ENCODE peak calls at places on chromosomes 12 and 14, in four cellular contexts. One of them, this sample, is unnamed.

GRCh38 chr14:34425095-34425851 is 36.8 kb downstream of the SPTSSA start:
- DNase-seq in nephron progenitor cell: no peak
- DNase-seq in fibroblast of lung: no peak
- DNase-seq in kidney epithelial cell: no peak
- DNase-seq in this sample: no peak

GRCh38 chr14:23056257-23056955 is 914 bp downstream of the CDH24 start:
- DNase-seq in nephron progenitor cell: peak; percentile 81
- DNase-seq in fibroblast of lung: peak; percentile 53
- DNase-seq in kidney epithelial cell: no peak
- DNase-seq in this sample: peak; percentile 53

GRCh38 chr12:132597333-132598283 is 12.8 kb downstream of the LRCOL1 start:
- DNase-seq in nephron progenitor cell: peak; percentile 72
- DNase-seq in fibroblast of lung: peak; percentile 62
- DNase-seq in kidney epithelial cell: no peak
- DNase-seq in this sample: peak; percentile 24

GRCh38 chr12:49923035-49923644 is 19.4 kb upstream of the FAIM2 start:
- DNase-seq in nephron progenitor cell: no peak
- DNase-seq in fibroblast of lung: no peak
- DNase-seq in kidney epithelial cell: no peak
- DNase-seq in this sample: no peak

GRCh38 chr14:100546051-100546443 is 41.2 kb downstream of the BEGAIN start:
- DNase-seq in nephron progenitor cell: no peak
- DNase-seq in fibroblast of lung: no peak
- DNase-seq in kidney epithelial cell: no peak
- DNase-seq in this sample: no peak

GRCh38 chr12:46461907-46462605 is 89.5 kb upstream of the SLC38A2 start:
- DNase-seq in nephron progenitor cell: no peak
- DNase-seq in fibroblast of lung: no peak
- DNase-seq in kidney epithelial cell: no peak
- DNase-seq in this sample: peak; percentile 20

GRCh38 chr14:68239988-68240387 is 420.4 kb downstream of the RAD51B start:
- DNase-seq in nephron progenitor cell: no peak
- DNase-seq in fibroblast of lung: no peak
- DNase-seq in kidney epithelial cell: no peak
- DNase-seq in this sample: no peak

GRCh38 chr12:52351196-52352059 is 15.9 kb downstream of the KRT85 start:
- DNase-seq in nephron progenitor cell: no peak
- DNase-seq in fibroblast of lung: no peak
- DNase-seq in kidney epithelial cell: no peak
- DNase-seq in this sample: no peak

GRCh38 chr12:52015393-52016081 is 8.8 kb downstream of the TAMALIN start:
- DNase-seq in nephron progenitor cell: no peak
- DNase-seq in fibroblast of lung: no peak
- DNase-seq in kidney epithelial cell: no peak
- DNase-seq in this sample: no peak

GRCh38 chr12:52454411-52455201 is 2.7 kb upstream of the KRT6B start:
- DNase-seq in nephron progenitor cell: no peak
- DNase-seq in fibroblast of lung: no peak
- DNase-seq in kidney epithelial cell: no peak
- DNase-seq in this sample: no peak

GRCh38 chr12:96201272-96202227 is 7.4 kb downstream of the ELK3 start:
- DNase-seq in nephron progenitor cell: no peak
- DNase-seq in fibroblast of lung: no peak
- DNase-seq in kidney epithelial cell: no peak
- DNase-seq in this sample: no peak

GRCh38 chr12:47549258-47549657 is 156.6 kb downstream of the RPAP3 start:
- DNase-seq in nephron progenitor cell: no peak
- DNase-seq in fibroblast of lung: no peak
- DNase-seq in kidney epithelial cell: no peak
- DNase-seq in this sample: no peak

GRCh38 chr14:101506921-101507300 is 54.4 kb upstream of the DIO3 start:
- DNase-seq in nephron progenitor cell: no peak
- DNase-seq in fibroblast of lung: no peak
- DNase-seq in kidney epithelial cell: no peak
- DNase-seq in this sample: no peak

GRCh38 chr12:132593938-132594358 is 16.4 kb downstream of the LRCOL1 start:
- DNase-seq in nephron progenitor cell: peak; percentile 92
- DNase-seq in fibroblast of lung: peak; percentile 93
- DNase-seq in kidney epithelial cell: peak; percentile 86
- DNase-seq in this sample: peak; percentile 81

GRCh38 chr12:91567100-91567485 is 384.5 kb upstream of the DCN start:
- DNase-seq in nephron progenitor cell: no peak
- DNase-seq in fibroblast of lung: no peak
- DNase-seq in kidney epithelial cell: no peak
- DNase-seq in this sample: no peak

GRCh38 chr12:75690556-75690955 is 179.1 kb upstream of the KRR1 start:
- DNase-seq in nephron progenitor cell: no peak
- DNase-seq in fibroblast of lung: peak; percentile 100
- DNase-seq in kidney epithelial cell: no peak
- DNase-seq in this sample: peak; percentile 92

GRCh38 chr14:73368621-73369020 is 89.7 kb downstream of the NUMB start:
- DNase-seq in nephron progenitor cell: no peak
- DNase-seq in fibroblast of lung: peak; percentile 18
- DNase-seq in kidney epithelial cell: no peak
- DNase-seq in this sample: no peak

GRCh38 chr14:56417173-56417572 is 162.4 kb upstream of the TMEM260 start:
- DNase-seq in nephron progenitor cell: no peak
- DNase-seq in fibroblast of lung: no peak
- DNase-seq in kidney epithelial cell: no peak
- DNase-seq in this sample: no peak

GRCh38 chr12:131711551-131712205 is 788 bp downstream of the SFSWAP start:
- DNase-seq in nephron progenitor cell: peak; percentile 26
- DNase-seq in fibroblast of lung: no peak
- DNase-seq in kidney epithelial cell: no peak
- DNase-seq in this sample: no peak

GRCh38 chr12:116495260-116495659 is 63.9 kb upstream of the MAP1LC3B2 start:
- DNase-seq in nephron progenitor cell: no peak
- DNase-seq in fibroblast of lung: no peak
- DNase-seq in kidney epithelial cell: peak; percentile 26
- DNase-seq in this sample: peak; percentile 80

GRCh38 chr14:61911534-61911933 is 149.3 kb downstream of the SNAPC1 start:
- DNase-seq in nephron progenitor cell: no peak
- DNase-seq in fibroblast of lung: no peak
- DNase-seq in kidney epithelial cell: no peak
- DNase-seq in this sample: no peak

GRCh38 chr12:104557488-104558195 is 100.9 kb downstream of the CHST11 start:
- DNase-seq in nephron progenitor cell: no peak
- DNase-seq in fibroblast of lung: no peak
- DNase-seq in kidney epithelial cell: no peak
- DNase-seq in this sample: no peak

GRCh38 chr12:4996714-4997113 is 47.0 kb upstream of the KCNA5 start:
- DNase-seq in nephron progenitor cell: no peak
- DNase-seq in fibroblast of lung: no peak
- DNase-seq in kidney epithelial cell: no peak
- DNase-seq in this sample: no peak

GRCh38 chr14:52124791-52125661 is 56.2 kb upstream of the NID2 start:
- DNase-seq in nephron progenitor cell: no peak
- DNase-seq in fibroblast of lung: peak; percentile 92
- DNase-seq in kidney epithelial cell: no peak
- DNase-seq in this sample: peak; percentile 84

GRCh38 chr14:21866479-21866878 is 192.9 kb upstream of the OR4E1 start:
- DNase-seq in nephron progenitor cell: no peak
- DNase-seq in fibroblast of lung: no peak
- DNase-seq in kidney epithelial cell: no peak
- DNase-seq in this sample: no peak

GRCh38 chr12:1993341-1993740 is 10.9 kb downstream of the DCP1B start:
- DNase-seq in nephron progenitor cell: no peak
- DNase-seq in fibroblast of lung: peak; percentile 97
- DNase-seq in kidney epithelial cell: peak; percentile 50
- DNase-seq in this sample: peak; percentile 99

GRCh38 chr12:51663390-51663789 is 72.4 kb downstream of the SCN8A start:
- DNase-seq in nephron progenitor cell: no peak
- DNase-seq in fibroblast of lung: no peak
- DNase-seq in kidney epithelial cell: no peak
- DNase-seq in this sample: no peak

GRCh38 chr12:104620761-104621531 is 164.2 kb downstream of the CHST11 start:
- DNase-seq in nephron progenitor cell: no peak
- DNase-seq in fibroblast of lung: no peak
- DNase-seq in kidney epithelial cell: no peak
- DNase-seq in this sample: no peak

GRCh38 chr14:42224053-42224888 is 617.6 kb downstream of the LRFN5 start:
- DNase-seq in nephron progenitor cell: peak; percentile 86
- DNase-seq in fibroblast of lung: peak; percentile 86
- DNase-seq in kidney epithelial cell: peak; percentile 19
- DNase-seq in this sample: peak; percentile 18

GRCh38 chr14:100740196-100740825 is 13.6 kb downstream of the DLK1 start:
- DNase-seq in nephron progenitor cell: no peak
- DNase-seq in fibroblast of lung: no peak
- DNase-seq in kidney epithelial cell: no peak
- DNase-seq in this sample: no peak

GRCh38 chr12:103779410-103780092 is 61.5 kb downstream of the NT5DC3 start:
- DNase-seq in nephron progenitor cell: no peak
- DNase-seq in fibroblast of lung: no peak
- DNase-seq in kidney epithelial cell: no peak
- DNase-seq in this sample: peak; percentile 18

GRCh38 chr14:63647696-63648410 is 6.2 kb upstream of the WDR89 start:
- DNase-seq in nephron progenitor cell: no peak
- DNase-seq in fibroblast of lung: no peak
- DNase-seq in kidney epithelial cell: no peak
- DNase-seq in this sample: no peak

GRCh38 chr12:54360717-54361456 is 3.4 kb downstream of the GPR84 start:
- DNase-seq in nephron progenitor cell: peak; percentile 86
- DNase-seq in fibroblast of lung: peak; percentile 82
- DNase-seq in kidney epithelial cell: peak; percentile 48
- DNase-seq in this sample: peak; percentile 56

GRCh38 chr12:130162267-130162666 is at the start of gene FZD10:
- DNase-seq in nephron progenitor cell: peak; percentile 94
- DNase-seq in fibroblast of lung: no peak
- DNase-seq in kidney epithelial cell: no peak
- DNase-seq in this sample: no peak

GRCh38 chr12:57845478-57846284 is 848 bp downstream of the CTDSP2 start:
- DNase-seq in nephron progenitor cell: peak; percentile 79
- DNase-seq in fibroblast of lung: no peak
- DNase-seq in kidney epithelial cell: no peak
- DNase-seq in this sample: peak; percentile 55

GRCh38 chr14:88706425-88706824 is 86.3 kb downstream of the EML5 start:
- DNase-seq in nephron progenitor cell: no peak
- DNase-seq in fibroblast of lung: no peak
- DNase-seq in kidney epithelial cell: no peak
- DNase-seq in this sample: peak; percentile 57

GRCh38 chr12:18387706-18388105 is 126.4 kb downstream of the PIK3C2G start:
- DNase-seq in nephron progenitor cell: no peak
- DNase-seq in fibroblast of lung: no peak
- DNase-seq in kidney epithelial cell: no peak
- DNase-seq in this sample: no peak

GRCh38 chr12:101759396-101760047 is 20.3 kb upstream of the SYCP3 start:
- DNase-seq in nephron progenitor cell: no peak
- DNase-seq in fibroblast of lung: peak; percentile 58
- DNase-seq in kidney epithelial cell: no peak
- DNase-seq in this sample: peak; percentile 21

GRCh38 chr14:77459072-77459723 is 1.3 kb downstream of the AHSA1 start:
- DNase-seq in nephron progenitor cell: peak; percentile 72
- DNase-seq in fibroblast of lung: peak; percentile 81
- DNase-seq in kidney epithelial cell: peak; percentile 25
- DNase-seq in this sample: peak; percentile 68

GRCh38 chr14:77458249-77458950 is 507 bp downstream of the AHSA1 start:
- DNase-seq in nephron progenitor cell: peak; percentile 32
- DNase-seq in fibroblast of lung: peak; percentile 16
- DNase-seq in kidney epithelial cell: no peak
- DNase-seq in this sample: peak; percentile 25

GRCh38 chr14:77457115-77457521 is 283 bp downstream of the VIPAS39 start:
- DNase-seq in nephron progenitor cell: no peak
- DNase-seq in fibroblast of lung: no peak
- DNase-seq in kidney epithelial cell: no peak
- DNase-seq in this sample: no peak

GRCh38 chr14:77455966-77456640 is 1.3 kb downstream of the VIPAS39 start:
- DNase-seq in nephron progenitor cell: no peak
- DNase-seq in fibroblast of lung: no peak
- DNase-seq in kidney epithelial cell: no peak
- DNase-seq in this sample: no peak

GRCh38 chr14:77457522-77458248 is at the start of the genes AHSA1 and VIPAS39:
- DNase-seq in nephron progenitor cell: peak; percentile 89
- DNase-seq in fibroblast of lung: peak; percentile 99
- DNase-seq in kidney epithelial cell: peak; percentile 99
- DNase-seq in this sample: peak; percentile 99
- TF ChIP-seq CTCF in nephron progenitor cell: no peak
- TF ChIP-seq CTCF in fibroblast of lung: no peak
- TF ChIP-seq CTCF in kidney epithelial cell: no peak
- TF ChIP-seq CTCF in this sample: no peak

DNA sequence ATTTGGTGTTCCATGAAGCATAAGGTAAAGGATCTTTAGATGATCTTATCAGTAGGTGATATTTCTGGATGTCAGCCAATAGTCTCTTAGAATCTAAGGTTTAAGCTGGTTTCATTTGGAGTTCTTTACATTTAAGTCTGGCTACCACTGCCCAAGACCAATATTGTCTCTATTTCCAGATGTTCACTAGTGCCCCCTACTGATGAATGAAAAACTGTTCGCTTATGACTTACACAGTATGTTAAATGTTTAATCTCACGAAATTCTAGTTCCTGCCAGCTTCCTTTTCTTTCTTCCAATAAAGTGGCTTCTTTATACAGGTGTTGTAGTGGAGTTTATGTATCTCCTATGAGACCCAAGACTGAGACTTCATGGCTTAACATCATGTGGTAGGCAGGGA is 31.8 kb upstream of the MIS18BP1 start:
- DNase-seq in nephron progenitor cell: no peak
- DNase-seq in fibroblast of lung: no peak
- DNase-seq in kidney epithelial cell: no peak
- DNase-seq in this sample: no peak
- TF ChIP-seq CTCF in nephron progenitor cell: no peak
- TF ChIP-seq CTCF in fibroblast of lung: no peak
- TF ChIP-seq CTCF in kidney epithelial cell: no peak
- TF ChIP-seq CTCF in this sample: peak; percentile 48

GRCh38 chr12:82326905-82327503 is 31.2 kb downstream of the CCDC59 start:
- DNase-seq in nephron progenitor cell: no peak
- DNase-seq in fibroblast of lung: peak; percentile 42
- DNase-seq in kidney epithelial cell: peak; percentile 7
- DNase-seq in this sample: peak; percentile 10
- TF ChIP-seq CTCF in nephron progenitor cell: peak; percentile 65
- TF ChIP-seq CTCF in fibroblast of lung: peak; percentile 29
- TF ChIP-seq CTCF in kidney epithelial cell: peak; percentile 36
- TF ChIP-seq CTCF in this sample: peak; percentile 77

DNA sequence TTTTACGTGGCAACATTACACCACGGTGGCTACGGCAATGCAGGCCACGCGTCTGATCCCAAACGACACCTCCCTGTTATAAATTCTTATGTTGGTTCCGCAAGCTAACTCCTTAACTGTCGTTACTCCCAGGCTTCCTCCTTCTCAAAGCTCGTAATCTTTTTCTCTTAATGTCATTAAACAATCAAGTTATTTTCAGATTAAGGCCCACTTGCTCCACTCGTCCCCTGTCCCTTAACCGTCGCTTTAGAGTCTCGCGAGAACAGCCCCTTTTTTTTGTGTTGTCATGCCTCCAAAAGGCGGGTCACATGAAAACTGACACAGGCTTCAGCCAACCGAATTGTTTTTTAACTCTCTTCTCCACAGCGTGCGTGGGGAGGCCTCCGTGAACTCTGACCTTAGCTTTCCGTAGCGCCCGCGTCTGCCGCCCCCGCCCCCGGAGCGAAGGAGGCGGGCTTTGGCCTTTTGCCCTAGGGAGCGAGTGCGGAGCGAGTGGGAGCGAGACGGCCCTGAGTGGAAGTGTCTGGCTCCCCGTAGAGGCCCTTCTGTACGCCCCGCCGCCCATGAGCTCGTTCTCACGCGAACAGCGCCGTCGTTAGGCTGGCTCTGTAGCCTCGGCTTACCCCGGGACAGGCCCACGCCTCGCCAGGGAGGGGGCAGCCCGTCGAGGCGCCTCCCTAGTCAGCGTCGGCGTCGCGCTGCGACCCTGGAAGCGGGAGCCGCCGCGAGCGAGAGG is at the start of gene CAND1:
- DNase-seq in nephron progenitor cell: peak; percentile 91
- DNase-seq in fibroblast of lung: peak; percentile 100
- DNase-seq in kidney epithelial cell: peak; percentile 88
- DNase-seq in this sample: peak; percentile 99
- TF ChIP-seq CTCF in nephron progenitor cell: no peak
- TF ChIP-seq CTCF in fibroblast of lung: no peak
- TF ChIP-seq CTCF in kidney epithelial cell: peak; percentile 12
- TF ChIP-seq CTCF in this sample: peak; percentile 39

This sample was measured in HFFc6.